ENCODE peak calls at places on chromosomes 11 and 22, in four cellular contexts. I is H1, T is breast epithelium, L is IMR-90. M is an unnamed sample. For H3K9me3, the result is how much of the 10 kb centered on the place peaks cover.

GRCh38 chr22:28112130-28112529 is 193.1 kb upstream of the PITPNB start:
- DNase-seq in I (no peak), T (no peak), L (no peak), M (no peak)

GRCh38 chr11:86291466-86292262 is 10.4 kb upstream of the HIKESHI start:
- DNase-seq in I (no peak), T (no peak), L (peak), M (no peak)

GRCh38 chr11:43898574-43898973 is 17.9 kb downstream of the ALKBH3 start:
- DNase-seq in I (no peak), T (no peak), L (no peak), M (no peak)

GRCh38 chr11:29448246-29448877 is 568.5 kb downstream of the KCNA4 start:
- DNase-seq in I (no peak), T (no peak), L (peak), M (no peak)

GRCh38 chr11:112166561-112166960 is 611 bp upstream of the TEX12 start:
- DNase-seq in I (no peak), T (no peak), L (no peak), M (no peak)

GRCh38 chr22:45009881-45010531 is at the start of gene PHF21B:
- DNase-seq in I (no peak), T (no peak), L (peak), M (no peak)

GRCh38 chr11:119618208-119618909 is 110.6 kb downstream of the NECTIN1 start:
- DNase-seq in I (no peak), T (no peak), L (no peak), M (no peak)

GRCh38 chr11:131906963-131907362 is 536.5 kb downstream of the NTM start:
- DNase-seq in I (no peak), T (no peak), L (no peak), M (no peak)

GRCh38 chr11:71117311-71117710 is 135.1 kb downstream of the SHANK2 start:
- DNase-seq in I (no peak), T (no peak), L (no peak), M (no peak)

GRCh38 chr11:61917357-61918109 is at the start of gene RAB3IL1:
- DNase-seq in I (no peak), T (no peak), L (no peak), M (no peak)

GRCh38 chr11:58775066-58775708 is 43.4 kb upstream of the GLYAT start:
- DNase-seq in I (no peak), T (no peak), L (no peak), M (no peak)

GRCh38 chr11:58771458-58771855 is 39.7 kb upstream of the GLYAT start:
- DNase-seq in I (no peak), T (no peak), L (no peak), M (no peak)

GRCh38 chr11:58774164-58774593 is 42.4 kb upstream of the GLYAT start:
- DNase-seq in I (no peak), T (no peak), L (no peak), M (no peak)

GRCh38 chr11:58770627-58771457 is 39.1 kb upstream of the GLYAT start:
- DNase-seq in I (no peak), T (no peak), L (peak), M (no peak)

DNA sequence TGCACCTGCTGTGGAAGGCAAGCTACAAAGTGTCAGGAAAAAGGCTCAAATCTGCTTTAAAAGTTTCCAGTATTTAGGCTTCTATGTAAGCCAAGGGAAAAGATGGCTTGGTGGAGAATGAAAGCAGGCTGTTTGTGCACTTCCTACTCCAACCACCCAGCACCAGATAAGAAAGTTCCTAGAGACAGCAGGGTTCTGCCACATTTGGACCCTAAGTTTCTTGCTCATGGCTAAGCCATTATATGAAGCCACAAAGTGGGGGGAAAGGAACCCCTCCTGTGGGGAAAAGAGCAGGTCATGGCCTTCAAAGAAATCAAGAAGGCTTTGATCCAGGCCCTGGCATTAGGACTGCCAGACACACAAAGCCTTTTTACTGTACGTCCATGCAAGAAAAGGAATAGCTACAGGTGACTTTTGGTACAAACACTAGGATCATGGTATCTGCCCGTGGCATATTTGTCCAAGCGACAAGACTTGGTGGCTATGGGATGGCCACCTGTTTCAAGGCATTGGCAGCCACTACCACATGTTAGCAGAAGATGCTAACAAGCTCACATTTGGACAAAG is 41.1 kb upstream of the GLYAT start:
- DNase-seq in I (no peak), T (no peak), L (no peak), M (no peak)
- H3K9me3 ChIP-seq in I (under half), T (under half), L (under half), M (under half)

GRCh38 chr11:65390099-65390941 is 3.9 kb downstream of the FRMD8 start:
- DNase-seq in I (no peak), T (no peak), L (no peak), M (no peak)
- H3K4me3 ChIP-seq in I (no peak), T (no peak), L (no peak), M (peak)

DNA sequence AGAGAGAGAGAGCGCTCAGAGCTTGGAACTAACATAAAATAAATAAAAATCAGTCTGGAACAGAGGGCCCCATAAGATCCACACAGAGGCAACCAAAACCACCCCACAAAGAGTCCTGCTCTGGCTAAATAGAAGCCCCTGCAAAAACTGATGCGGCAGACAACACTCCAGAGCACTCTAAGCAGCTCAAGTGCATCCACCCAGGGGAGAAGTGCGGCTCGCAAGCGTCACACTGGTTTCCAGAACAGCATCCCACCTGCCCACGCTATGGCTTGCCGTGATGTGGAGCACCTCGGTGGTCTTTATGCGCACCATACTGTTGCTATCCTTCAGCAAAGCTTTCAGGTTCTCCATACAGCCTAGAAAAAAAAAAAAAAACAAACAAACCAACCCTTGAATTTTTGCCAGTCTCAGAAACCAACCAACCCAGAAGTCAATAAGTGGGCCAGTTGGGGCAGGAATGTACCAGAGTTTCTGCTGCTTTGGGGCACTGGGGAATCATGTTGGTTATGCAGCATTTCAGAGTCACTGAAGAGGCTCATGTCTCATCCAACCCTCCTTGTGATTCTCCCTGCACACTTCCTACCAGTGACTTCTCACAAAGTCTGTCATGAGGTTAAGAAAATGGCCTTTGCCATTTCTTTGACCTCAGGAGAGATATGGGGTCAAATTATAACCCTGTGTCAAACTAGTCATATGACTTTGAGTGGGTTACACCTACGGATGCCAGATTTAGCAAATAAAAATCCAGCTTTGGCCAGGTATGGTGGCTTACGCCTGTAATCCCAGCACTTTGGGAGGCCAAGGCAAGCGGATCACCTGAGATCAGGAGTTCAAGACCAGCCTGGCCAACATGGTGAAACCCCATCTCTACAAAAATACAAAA is 3.0 kb downstream of the RSPH14 start:
- DNase-seq in I (no peak), T (no peak), L (no peak), M (no peak)
- H3K27ac ChIP-seq in I (no peak), T (no peak), L (no peak), M (no peak)

DNA sequence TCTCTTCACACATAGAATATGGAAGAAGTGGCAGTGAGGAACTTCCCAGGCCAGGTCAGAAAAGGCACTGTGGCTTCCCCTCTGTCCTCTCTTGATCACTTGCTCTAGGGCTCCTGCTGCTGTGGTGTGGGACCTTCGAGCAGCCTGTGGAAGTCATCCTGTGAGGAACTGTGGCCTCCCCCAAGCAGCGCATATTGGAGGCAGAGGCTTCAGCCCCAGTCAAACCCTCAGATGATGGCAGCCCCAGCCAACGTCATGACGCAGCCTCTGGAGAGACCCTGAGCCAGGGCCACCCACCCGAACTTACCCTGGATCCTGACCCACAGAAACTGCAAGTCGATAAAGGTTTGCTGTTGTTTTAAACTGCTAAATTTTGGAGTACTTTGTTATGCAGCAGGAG is 444.9 kb downstream of the TBC1D22A start:
- DNase-seq in I (no peak), T (no peak), L (no peak), M (no peak)
- H3K9me3 ChIP-seq in I (half or more), T (under half), L (under half), M (under half)

DNA sequence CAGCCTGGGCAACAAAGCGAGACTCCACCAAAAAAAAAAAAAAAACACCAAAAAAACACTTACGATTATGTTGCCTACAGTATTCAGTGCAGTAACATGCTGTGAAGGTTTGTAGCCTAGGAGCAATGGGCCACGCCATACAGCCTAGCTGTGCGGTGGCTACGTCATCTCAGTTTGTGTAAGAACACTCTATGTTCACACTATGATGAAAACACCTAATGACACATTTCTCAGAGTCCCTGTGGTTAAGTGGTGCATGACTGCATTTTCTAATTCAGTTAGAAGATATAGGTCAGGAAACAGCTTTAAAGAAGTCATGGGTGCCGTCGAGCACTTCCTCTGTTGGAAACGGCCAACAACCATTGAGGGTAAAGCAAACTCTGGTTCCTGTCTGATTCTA is 75.7 kb upstream of the ANO1 start:
- DNase-seq in I (no peak), T (no peak), L (no peak), M (no peak)
- H3K4me3 ChIP-seq in I (no peak), T (no peak), L (no peak), M (no peak)

GRCh38 chr22:38129021-38129420 is 18.5 kb upstream of the BAIAP2L2 start:
- DNase-seq in I (no peak), T (no peak), L (no peak), M (no peak)

GRCh38 chr22:38125731-38126344 is 15.4 kb upstream of the BAIAP2L2 start:
- DNase-seq in I (no peak), T (no peak), L (no peak), M (no peak)

GRCh38 chr22:38125038-38125610 is 14.6 kb upstream of the BAIAP2L2 start:
- DNase-seq in I (no peak), T (no peak), L (no peak), M (no peak)

GRCh38 chr22:38127869-38128268 is 17.4 kb upstream of the BAIAP2L2 start:
- DNase-seq in I (no peak), T (no peak), L (no peak), M (no peak)

GRCh38 chr22:38126928-38127668 is 16.6 kb upstream of the BAIAP2L2 start:
- DNase-seq in I (no peak), T (no peak), L (no peak), M (no peak)
- H3K27ac ChIP-seq in I (no peak), T (no peak), L (no peak), M (no peak)

GRCh38 chr11:98194611-98195010 is 826.1 kb upstream of the CNTN5 start:
- DNase-seq in I (no peak), T (no peak), L (no peak), M (no peak)
- H3K9me3 ChIP-seq in I (under half), T (under half), L (under half), M (under half)

GRCh38 chr11:69997352-69997751 is 80.8 kb upstream of the ANO1 start:
- DNase-seq in I (no peak), T (no peak), L (no peak), M (no peak)

GRCh38 chr11:70000228-70000627 is 77.9 kb upstream of the ANO1 start:
- DNase-seq in I (no peak), T (no peak), L (no peak), M (no peak)

GRCh38 chr11:69995697-69996096 is 82.4 kb upstream of the ANO1 start:
- DNase-seq in I (no peak), T (no peak), L (no peak), M (no peak)

GRCh38 chr11:69996451-69996850 is 81.7 kb upstream of the ANO1 start:
- DNase-seq in I (no peak), T (no peak), L (no peak), M (no peak)

GRCh38 chr11:69999721-70000120 is 78.4 kb upstream of the ANO1 start:
- DNase-seq in I (peak), T (no peak), L (no peak), M (no peak)
- H3K4me3 ChIP-seq in I (no peak), T (no peak), L (no peak), M (no peak)